ENCODE peak calls at places on chromosome 12, in seven cellular contexts. Z is tibial nerve, E is GM12878, U is stomach, K is A549, M is ovary, L is K562. J is an unnamed sample.

GRCh38 chr12:23954332-23954731 is 4.9 kb upstream of the SOX5 start:
- DNase-seq in L (no peak), M (no peak), K (no peak), E (no peak), U (no peak), Z (no peak), J (no peak)

GRCh38 chr12:79566452-79566851 is 124.3 kb downstream of the PAWR start:
- DNase-seq in M (no peak), L (no peak), Z (no peak), K (no peak), U (no peak), E (no peak), J (no peak)

GRCh38 chr12:62631531-62632520 is 165.2 kb downstream of the MON2 start:
- DNase-seq in E (no peak), K (peak; percentile 48), U (peak; percentile 43), L (no peak), Z (peak; percentile 53), M (peak; percentile 62), J (peak; percentile 78)

GRCh38 chr12:28905220-28905940 is 243.7 kb upstream of the FAR2 start:
- DNase-seq in K (no peak), L (no peak), E (no peak), Z (no peak), U (no peak), M (no peak), J (no peak)

GRCh38 chr12:66063976-66064375 is 66.6 kb downstream of the LLPH start:
- DNase-seq in K (no peak), Z (no peak), U (no peak), L (no peak), M (no peak), E (no peak), J (no peak)

GRCh38 chr12:85823436-85824179 is 12.6 kb downstream of the RASSF9 start:
- DNase-seq in Z (no peak), K (no peak), M (no peak), E (no peak), U (no peak), L (no peak), J (no peak)

GRCh38 chr12:17334784-17335183 is 728.8 kb upstream of the LMO3 start:
- DNase-seq in U (no peak), Z (no peak), M (no peak), E (no peak), K (no peak), L (no peak), J (no peak)

GRCh38 chr12:102596016-102596415 is 115.7 kb upstream of the IGF1 start:
- DNase-seq in M (no peak), L (no peak), U (no peak), Z (no peak), K (no peak), E (no peak), J (peak; percentile 50)

GRCh38 chr12:67669925-67670631 is 21.5 kb downstream of the DYRK2 start:
- DNase-seq in E (no peak), U (no peak), Z (no peak), K (no peak), L (no peak), M (no peak), J (no peak)

GRCh38 chr12:5343711-5344110 is 88.2 kb upstream of the NTF3 start:
- DNase-seq in K (no peak), M (no peak), U (no peak), Z (no peak), E (no peak), L (no peak), J (no peak)

GRCh38 chr12:52181757-52182156 is 10.1 kb downstream of the KRT80 start:
- DNase-seq in Z (no peak), U (no peak), E (no peak), L (no peak), K (no peak), M (no peak), J (no peak)

GRCh38 chr12:124321556-124322270 is 26.8 kb downstream of the RFLNA start:
- DNase-seq in E (no peak), Z (no peak), U (no peak), M (no peak), L (no peak), K (no peak), J (no peak)

GRCh38 chr12:112408621-112409020 is 784 bp downstream of the RPL6 start:
- DNase-seq in U (no peak), E (no peak), M (no peak), K (no peak), L (peak; percentile 34), Z (no peak), J (no peak)

GRCh38 chr12:51806896-51807295 is 41.6 kb downstream of the FIGNL2 start:
- DNase-seq in U (no peak), M (no peak), K (no peak), L (no peak), E (no peak), Z (no peak), J (no peak)

DNA sequence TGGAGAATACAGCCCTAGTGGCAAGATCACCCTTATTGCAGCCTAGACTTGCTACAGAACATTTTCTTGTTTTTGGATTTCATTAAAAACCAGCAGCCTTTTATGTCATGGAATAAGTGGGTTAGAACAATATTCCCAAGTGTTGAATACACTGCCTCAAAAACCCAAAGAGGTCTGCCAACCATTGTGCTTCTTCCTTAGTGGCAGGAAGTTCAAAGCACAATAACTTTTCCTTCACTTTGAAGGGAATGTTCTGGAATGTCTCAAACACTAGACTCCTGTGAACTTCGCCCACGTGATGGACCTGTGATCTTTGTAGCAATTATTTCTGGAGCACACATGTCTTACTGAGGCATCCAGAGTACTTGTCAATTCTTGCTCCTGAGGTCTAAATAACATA is 8.5 kb downstream of the SLC17A8 start:
- DNase-seq in E (no peak), K (no peak), M (no peak), L (no peak), U (no peak), Z (no peak), J (no peak)
- TF ChIP-seq EP300 in E (no peak), K (no peak), M (no peak), L (no peak), U (no peak), Z (peak; percentile 25), J (no peak)

GRCh38 chr12:116545936-116546335 is 13.2 kb upstream of the MAP1LC3B2 start:
- DNase-seq in M (no peak), Z (no peak), U (no peak), K (no peak), L (peak; percentile 54), E (no peak), J (no peak)

GRCh38 chr12:116551151-116551550 is 8.0 kb upstream of the MAP1LC3B2 start:
- DNase-seq in L (no peak), U (no peak), E (no peak), Z (no peak), M (no peak), K (no peak), J (no peak)

GRCh38 chr12:116551619-116551951 is 7.6 kb upstream of the MAP1LC3B2 start:
- DNase-seq in E (no peak), Z (no peak), L (no peak), K (no peak), U (no peak), M (no peak), J (no peak)

GRCh38 chr12:116544656-116545055 is 14.5 kb upstream of the MAP1LC3B2 start:
- DNase-seq in U (no peak), L (no peak), E (no peak), M (no peak), K (no peak), Z (peak; percentile 75), J (no peak)

DNA sequence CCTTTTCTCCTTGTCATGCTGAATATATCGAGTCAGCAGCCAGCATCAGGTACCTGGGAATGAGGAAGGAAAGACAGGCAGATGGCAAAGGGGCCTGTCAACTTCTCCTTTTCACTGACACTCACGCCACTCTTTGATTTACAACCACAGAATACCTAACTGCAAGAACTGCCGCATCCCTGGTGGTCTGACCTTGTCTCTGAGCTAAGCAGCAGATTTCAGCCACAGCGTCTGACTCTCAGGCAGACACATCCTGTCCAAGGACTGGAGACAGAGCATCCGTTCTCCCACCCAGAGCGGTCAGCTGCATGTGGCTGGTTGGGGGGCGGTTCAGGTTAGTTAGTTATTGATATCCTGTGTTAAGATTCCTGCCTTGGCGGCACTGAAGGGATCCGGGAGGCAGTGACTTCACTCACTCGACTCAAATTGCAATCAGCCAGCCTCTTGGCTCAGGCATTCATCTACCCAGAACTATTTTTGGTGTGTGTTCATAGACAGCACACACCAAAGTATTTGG is 11.2 kb upstream of the MAP1LC3B2 start:
- DNase-seq in Z (no peak), L (peak; percentile 30), E (no peak), M (no peak), K (no peak), U (no peak), J (no peak)
- TF ChIP-seq EP300 in Z (no peak), L (peak; percentile 42), E (peak; percentile 31), M (no peak), K (no peak), U (no peak), J (no peak)

GRCh38 chr12:133124674-133125073 is 5.4 kb downstream of the ZNF891 start:
- DNase-seq in E (no peak), Z (no peak), L (no peak), U (no peak), M (no peak), K (no peak), J (no peak)

GRCh38 chr12:133135747-133136146 is 5.3 kb downstream of the ZNF10 start:
- DNase-seq in L (peak; percentile 13), Z (no peak), K (no peak), M (no peak), E (no peak), U (no peak), J (no peak)

GRCh38 chr12:133129368-133130037 is 571 bp downstream of the ZNF891 start:
- DNase-seq in L (no peak), M (no peak), K (no peak), U (no peak), E (no peak), Z (no peak), J (no peak)

GRCh38 chr12:133130808-133131128 is 341 bp downstream of the ZNF10 start:
- DNase-seq in Z (peak; percentile 43), M (peak; percentile 29), U (peak; percentile 32), E (no peak), L (peak; percentile 14), K (no peak), J (peak; percentile 85)

GRCh38 chr12:133130038-133130807 is at the start of the genes ZNF10 and ZNF891:
- DNase-seq in E (peak; percentile 76), Z (peak; percentile 93), U (peak; percentile 97), L (peak; percentile 92), M (peak; percentile 95), K (peak; percentile 48), J (peak; percentile 95)
- TF ChIP-seq EP300 in E (no peak), Z (peak; percentile 95), U (peak; percentile 9), L (no peak), M (peak; percentile 36), K (no peak), J (no peak)

GRCh38 chr12:12358528-12358927 is 1.6 kb downstream of the BORCS5 start:
- DNase-seq in L (no peak), U (no peak), K (no peak), Z (no peak), E (no peak), M (no peak), J (no peak)

GRCh38 chr12:12356467-12356885 is 402 bp upstream of the BORCS5 start:
- DNase-seq in E (no peak), M (no peak), U (no peak), L (no peak), K (no peak), Z (no peak), J (no peak)

GRCh38 chr12:12353807-12354206 is 3.1 kb upstream of the BORCS5 start:
- DNase-seq in Z (no peak), M (no peak), L (peak; percentile 59), K (no peak), E (no peak), U (no peak), J (no peak)

GRCh38 chr12:12357697-12358476 is 1.0 kb downstream of the BORCS5 start:
- DNase-seq in M (no peak), L (no peak), K (no peak), U (no peak), Z (no peak), E (no peak), J (no peak)

GRCh38 chr12:12356886-12357696 is at the start of gene BORCS5:
- DNase-seq in Z (peak; percentile 94), U (peak; percentile 99), E (peak; percentile 94), M (peak; percentile 94), L (peak; percentile 89), K (peak; percentile 87), J (peak; percentile 99)
- TF ChIP-seq EP300 in Z (peak; percentile 99), U (no peak), E (no peak), M (peak; percentile 49), L (no peak), K (no peak), J (no peak)

J was measured in upper lobe of left lung.